ENCODE peak calls at places on chromosomes 6 and 20, in four cellular contexts. One of them, this sample, is unnamed.

GRCh38 chr6:45116714-45117410 is 211.3 kb upstream of the RUNX2 start:
- DNase-seq in posterior cingulate gyrus: no peak
- DNase-seq in epithelial cell of esophagus: peak; percentile 15
- DNase-seq in HFFc6: peak; percentile 71
- DNase-seq in this sample: no peak

GRCh38 chr20:62823688-62824475 is 7.0 kb downstream of the COL9A3 start:
- DNase-seq in epithelial cell of esophagus: no peak
- DNase-seq in posterior cingulate gyrus: no peak
- DNase-seq in HFFc6: no peak
- DNase-seq in this sample: no peak

GRCh38 chr6:139446768-139447167 is 72.3 kb upstream of the CITED2 start:
- DNase-seq in HFFc6: no peak
- DNase-seq in epithelial cell of esophagus: no peak
- DNase-seq in posterior cingulate gyrus: no peak
- DNase-seq in this sample: no peak

GRCh38 chr6:111857674-111858337 is 15.4 kb downstream of the FYN start:
- DNase-seq in epithelial cell of esophagus: no peak
- DNase-seq in posterior cingulate gyrus: no peak
- DNase-seq in HFFc6: no peak
- DNase-seq in this sample: no peak

GRCh38 chr6:161094904-161095440 is 103.4 kb downstream of the MAP3K4 start:
- DNase-seq in epithelial cell of esophagus: peak; percentile 55
- DNase-seq in posterior cingulate gyrus: no peak
- DNase-seq in HFFc6: no peak
- DNase-seq in this sample: no peak

GRCh38 chr20:57869291-57869950 is 159.6 kb upstream of the PMEPA1 start:
- DNase-seq in HFFc6: no peak
- DNase-seq in epithelial cell of esophagus: no peak
- DNase-seq in posterior cingulate gyrus: no peak
- DNase-seq in this sample: no peak

GRCh38 chr6:156016186-156016976 is 560.7 kb upstream of the NOX3 start:
- DNase-seq in epithelial cell of esophagus: no peak
- DNase-seq in HFFc6: no peak
- DNase-seq in posterior cingulate gyrus: no peak
- DNase-seq in this sample: no peak

GRCh38 chr20:25044261-25044560 is 13.7 kb downstream of the ACSS1 start:
- DNase-seq in epithelial cell of esophagus: no peak
- DNase-seq in HFFc6: no peak
- DNase-seq in posterior cingulate gyrus: no peak
- DNase-seq in this sample: no peak

GRCh38 chr6:23002044-23002619 is 432.8 kb downstream of the HDGFL1 start:
- DNase-seq in HFFc6: no peak
- DNase-seq in posterior cingulate gyrus: no peak
- DNase-seq in epithelial cell of esophagus: no peak
- DNase-seq in this sample: no peak

GRCh38 chr6:7108964-7109836 is 1.4 kb downstream of the RREB1 start:
- DNase-seq in HFFc6: peak; percentile 63
- DNase-seq in epithelial cell of esophagus: peak; percentile 81
- DNase-seq in posterior cingulate gyrus: no peak
- DNase-seq in this sample: peak; percentile 31

GRCh38 chr6:167858842-167859520 is 32.3 kb downstream of the AFDN start:
- DNase-seq in HFFc6: no peak
- DNase-seq in epithelial cell of esophagus: no peak
- DNase-seq in posterior cingulate gyrus: no peak
- DNase-seq in this sample: no peak

GRCh38 chr6:69729870-69730449 is 66.8 kb downstream of the LMBRD1 start:
- DNase-seq in epithelial cell of esophagus: no peak
- DNase-seq in HFFc6: no peak
- DNase-seq in posterior cingulate gyrus: no peak
- DNase-seq in this sample: peak; percentile 31

GRCh38 chr20:62316331-62317166 is 13.8 kb downstream of the ADRM1 start:
- DNase-seq in epithelial cell of esophagus: peak; percentile 89
- DNase-seq in posterior cingulate gyrus: peak; percentile 40
- DNase-seq in HFFc6: no peak
- DNase-seq in this sample: no peak

GRCh38 chr6:6699741-6700367 is 111.3 kb downstream of the LY86 start:
- DNase-seq in HFFc6: peak; percentile 95
- DNase-seq in posterior cingulate gyrus: no peak
- DNase-seq in epithelial cell of esophagus: peak; percentile 99
- DNase-seq in this sample: peak; percentile 74

GRCh38 chr6:42406296-42407280 is 45.1 kb downstream of the TRERF1 start:
- DNase-seq in epithelial cell of esophagus: peak; percentile 6
- DNase-seq in HFFc6: no peak
- DNase-seq in posterior cingulate gyrus: no peak
- DNase-seq in this sample: no peak

GRCh38 chr20:59559024-59559817 is 45.1 kb upstream of the PHACTR3 start:
- DNase-seq in epithelial cell of esophagus: no peak
- DNase-seq in posterior cingulate gyrus: no peak
- DNase-seq in HFFc6: no peak
- DNase-seq in this sample: no peak

GRCh38 chr6:30122515-30122914 is 9.6 kb upstream of the TRIM31 start:
- DNase-seq in HFFc6: peak; percentile 7
- DNase-seq in posterior cingulate gyrus: no peak
- DNase-seq in epithelial cell of esophagus: no peak
- DNase-seq in this sample: no peak

GRCh38 chr6:158017621-158018369 is 36.1 kb downstream of the SYNJ2 start:
- DNase-seq in HFFc6: no peak
- DNase-seq in epithelial cell of esophagus: no peak
- DNase-seq in posterior cingulate gyrus: no peak
- DNase-seq in this sample: no peak

GRCh38 chr20:46584508-46584907 is 34.1 kb upstream of the OCSTAMP start:
- DNase-seq in HFFc6: no peak
- DNase-seq in posterior cingulate gyrus: no peak
- DNase-seq in epithelial cell of esophagus: no peak
- DNase-seq in this sample: no peak

GRCh38 chr20:32232487-32232886 is 24.8 kb downstream of the POFUT1 start:
- DNase-seq in HFFc6: no peak
- DNase-seq in posterior cingulate gyrus: no peak
- DNase-seq in epithelial cell of esophagus: no peak
- DNase-seq in this sample: no peak

GRCh38 chr6:95185874-95186273 is 391.5 kb upstream of the MANEA start:
- DNase-seq in epithelial cell of esophagus: no peak
- DNase-seq in HFFc6: no peak
- DNase-seq in posterior cingulate gyrus: no peak
- DNase-seq in this sample: no peak

GRCh38 chr6:114000066-114000465 is 29.1 kb upstream of the HDAC2 start:
- DNase-seq in epithelial cell of esophagus: peak; percentile 40
- DNase-seq in posterior cingulate gyrus: no peak
- DNase-seq in HFFc6: peak; percentile 29
- DNase-seq in this sample: no peak

GRCh38 chr20:63021356-63022321 is 14.9 kb upstream of the BHLHE23 start:
- DNase-seq in posterior cingulate gyrus: no peak
- DNase-seq in epithelial cell of esophagus: no peak
- DNase-seq in HFFc6: no peak
- DNase-seq in this sample: no peak

GRCh38 chr6:14660767-14661166 is 543.2 kb downstream of the CD83 start:
- DNase-seq in posterior cingulate gyrus: no peak
- DNase-seq in epithelial cell of esophagus: no peak
- DNase-seq in HFFc6: no peak
- DNase-seq in this sample: no peak

GRCh38 chr6:106974337-106974998 is at the start of gene CD24:
- DNase-seq in posterior cingulate gyrus: no peak
- DNase-seq in epithelial cell of esophagus: peak; percentile 76
- DNase-seq in HFFc6: no peak
- DNase-seq in this sample: peak; percentile 71

GRCh38 chr20:14331671-14332070 is 5.7 kb downstream of the FLRT3 start:
- DNase-seq in HFFc6: no peak
- DNase-seq in posterior cingulate gyrus: no peak
- DNase-seq in epithelial cell of esophagus: no peak
- DNase-seq in this sample: no peak

GRCh38 chr20:33328157-33328556 is 45.1 kb downstream of the BPIFB1 start:
- DNase-seq in HFFc6: no peak
- DNase-seq in posterior cingulate gyrus: no peak
- DNase-seq in epithelial cell of esophagus: no peak
- DNase-seq in this sample: no peak

This sample was measured in NAMALWA.